ENCODE peak calls at places on chromosome 15, in seven cellular contexts. I is Panc1, Q is GM20000, D is NCI-H1105 treated with DMSO at 0.1 percent for 48 hours, A is tibial nerve, O is transverse colon, P is WERI-Rb-1. C is an unnamed sample.

GRCh38 chr15:45921376-45921775 is 286.5 kb downstream of the SQOR start:
- DNase-seq in D (no peak), Q (no peak), O (peak; percentile 9), P (no peak), A (no peak), I (no peak), C (peak; percentile 64)

GRCh38 chr15:43187544-43188155 is 2.4 kb downstream of the CCNDBP1 start:
- DNase-seq in I (no peak), Q (peak; percentile 57), A (no peak), D (no peak), P (no peak), O (no peak), C (no peak)

GRCh38 chr15:59260090-59260489 is 53.4 kb downstream of the LDHAL6B start:
- DNase-seq in I (no peak), A (no peak), O (peak; percentile 72), D (no peak), P (no peak), Q (no peak), C (no peak)

GRCh38 chr15:67085237-67085817 is 19.9 kb downstream of the SMAD3 start:
- DNase-seq in A (no peak), O (no peak), P (no peak), I (no peak), Q (no peak), D (no peak), C (no peak)

GRCh38 chr15:85381850-85382751 is 1.7 kb downstream of the AKAP13 start:
- DNase-seq in A (no peak), O (no peak), I (no peak), Q (no peak), P (peak; percentile 18), D (no peak), C (peak; percentile 40)

GRCh38 chr15:68384451-68385239 is 47.3 kb downstream of the ITGA11 start:
- DNase-seq in I (no peak), A (no peak), D (no peak), O (no peak), P (no peak), Q (no peak), C (no peak)

GRCh38 chr15:32668942-32669341 is 27.4 kb downstream of the SCG5 start:
- DNase-seq in D (no peak), Q (no peak), I (no peak), O (no peak), A (no peak), P (peak; percentile 65), C (no peak)

GRCh38 chr15:67784856-67785430 is 40.4 kb upstream of the SKOR1 start:
- DNase-seq in P (no peak), A (no peak), Q (no peak), O (no peak), D (no peak), I (no peak), C (no peak)

GRCh38 chr15:67999320-68000100 is 54.6 kb upstream of the PIAS1 start:
- DNase-seq in I (no peak), D (no peak), A (no peak), O (no peak), P (no peak), Q (no peak), C (no peak)

GRCh38 chr15:66999046-66999557 is 66.3 kb upstream of the SMAD3 start:
- DNase-seq in D (no peak), I (no peak), A (no peak), P (no peak), O (no peak), Q (no peak), C (no peak)

C was measured in epithelial cell of prostate.